ENCODE peak calls at places on chromosome X, in seven cellular contexts. One of them, this sample, is unnamed.

GRCh38 chrX:64229145-64229544 is 1.3 kb downstream of the ASB12 start:
- DNase-seq in IMR-90: no peak
- DNase-seq in H1: no peak
- DNase-seq in H9: no peak
- DNase-seq in neuronal stem cell: no peak
- DNase-seq in trophoblast cell: no peak
- DNase-seq in mesendoderm: peak; percentile 22
- DNase-seq in this sample: no peak

GRCh38 chrX:47637546-47638195 is 7.9 kb upstream of the CFP start:
- DNase-seq in IMR-90: no peak
- DNase-seq in H1: no peak
- DNase-seq in H9: peak; percentile 91
- DNase-seq in neuronal stem cell: no peak
- DNase-seq in trophoblast cell: no peak
- DNase-seq in mesendoderm: peak; percentile 78
- DNase-seq in this sample: no peak

GRCh38 chrX:23854945-23855344 is 52.8 kb downstream of the APOO start:
- DNase-seq in IMR-90: no peak
- DNase-seq in H1: no peak
- DNase-seq in H9: no peak
- DNase-seq in neuronal stem cell: no peak
- DNase-seq in trophoblast cell: peak; percentile 53
- DNase-seq in mesendoderm: no peak
- DNase-seq in this sample: peak; percentile 13

GRCh38 chrX:31545726-31546125 is 473.9 kb upstream of the FTHL17 start:
- DNase-seq in IMR-90: no peak
- DNase-seq in H1: no peak
- DNase-seq in H9: no peak
- DNase-seq in neuronal stem cell: no peak
- DNase-seq in trophoblast cell: no peak
- DNase-seq in mesendoderm: no peak
- DNase-seq in this sample: peak; percentile 32

GRCh38 chrX:40041915-40042314 is 55.8 kb downstream of the BCOR start:
- DNase-seq in IMR-90: no peak
- DNase-seq in H1: no peak
- DNase-seq in H9: no peak
- DNase-seq in neuronal stem cell: no peak
- DNase-seq in trophoblast cell: no peak
- DNase-seq in mesendoderm: no peak
- DNase-seq in this sample: no peak

GRCh38 chrX:46208225-46208854 is 336.9 kb downstream of the ZNF674 start:
- DNase-seq in IMR-90: no peak
- DNase-seq in H1: no peak
- DNase-seq in H9: no peak
- DNase-seq in neuronal stem cell: no peak
- DNase-seq in trophoblast cell: no peak
- DNase-seq in mesendoderm: no peak
- DNase-seq in this sample: no peak

GRCh38 chrX:141662781-141663180 is 35.8 kb downstream of the SPANXD start:
- DNase-seq in IMR-90: no peak
- DNase-seq in H1: no peak
- DNase-seq in H9: no peak
- DNase-seq in neuronal stem cell: no peak
- DNase-seq in trophoblast cell: no peak
- DNase-seq in mesendoderm: no peak
- DNase-seq in this sample: no peak

GRCh38 chrX:122220644-122221373 is 963.3 kb upstream of the GRIA3 start:
- DNase-seq in IMR-90: no peak
- DNase-seq in H1: no peak
- DNase-seq in H9: peak; percentile 95
- DNase-seq in neuronal stem cell: peak; percentile 17
- DNase-seq in trophoblast cell: no peak
- DNase-seq in mesendoderm: peak; percentile 73
- DNase-seq in this sample: no peak

GRCh38 chrX:129318375-129318774 is 204.9 kb downstream of the SMARCA1 start:
- DNase-seq in IMR-90: peak; percentile 35
- DNase-seq in H1: no peak
- DNase-seq in H9: no peak
- DNase-seq in neuronal stem cell: no peak
- DNase-seq in trophoblast cell: peak; percentile 7
- DNase-seq in mesendoderm: peak; percentile 15
- DNase-seq in this sample: peak; percentile 27

GRCh38 chrX:55041514-55041913 is 10.7 kb upstream of the ALAS2 start:
- DNase-seq in IMR-90: no peak
- DNase-seq in H1: no peak
- DNase-seq in H9: no peak
- DNase-seq in neuronal stem cell: no peak
- DNase-seq in trophoblast cell: no peak
- DNase-seq in mesendoderm: no peak
- DNase-seq in this sample: no peak

GRCh38 chrX:22634081-22634480 is 361.4 kb downstream of the CBLL2 start:
- DNase-seq in IMR-90: peak; percentile 79
- DNase-seq in H1: no peak
- DNase-seq in H9: no peak
- DNase-seq in neuronal stem cell: no peak
- DNase-seq in trophoblast cell: no peak
- DNase-seq in mesendoderm: no peak
- DNase-seq in this sample: peak; percentile 12

GRCh38 chrX:124217289-124218251 is 114.9 kb upstream of the TEX13D start:
- DNase-seq in IMR-90: no peak
- DNase-seq in H1: no peak
- DNase-seq in H9: peak; percentile 52
- DNase-seq in neuronal stem cell: peak; percentile 53
- DNase-seq in trophoblast cell: no peak
- DNase-seq in mesendoderm: peak; percentile 91
- DNase-seq in this sample: peak; percentile 30

GRCh38 chrX:131746491-131746968 is 202.7 kb downstream of the OR13H1 start:
- DNase-seq in IMR-90: peak; percentile 86
- DNase-seq in H1: no peak
- DNase-seq in H9: peak; percentile 50
- DNase-seq in neuronal stem cell: no peak
- DNase-seq in trophoblast cell: peak; percentile 42
- DNase-seq in mesendoderm: no peak
- DNase-seq in this sample: no peak

GRCh38 chrX:119655125-119655524 is 37.8 kb downstream of the SEPTIN6 start:
- DNase-seq in IMR-90: peak; percentile 88
- DNase-seq in H1: no peak
- DNase-seq in H9: no peak
- DNase-seq in neuronal stem cell: no peak
- DNase-seq in trophoblast cell: peak; percentile 1
- DNase-seq in mesendoderm: peak; percentile 20
- DNase-seq in this sample: peak; percentile 96

GRCh38 chrX:10197597-10198210 is 40.9 kb downstream of the CLCN4 start:
- DNase-seq in IMR-90: no peak
- DNase-seq in H1: no peak
- DNase-seq in H9: no peak
- DNase-seq in neuronal stem cell: no peak
- DNase-seq in trophoblast cell: peak; percentile 71
- DNase-seq in mesendoderm: no peak
- DNase-seq in this sample: peak; percentile 61

GRCh38 chrX:4622768-4623167 is 909.3 kb upstream of the PRKX start:
- DNase-seq in IMR-90: no peak
- DNase-seq in H1: no peak
- DNase-seq in H9: no peak
- DNase-seq in neuronal stem cell: no peak
- DNase-seq in trophoblast cell: no peak
- DNase-seq in mesendoderm: no peak
- DNase-seq in this sample: no peak

GRCh38 chrX:36908801-36909403 is 99.3 kb upstream of the FAM47C start:
- DNase-seq in IMR-90: peak; percentile 29
- DNase-seq in H1: no peak
- DNase-seq in H9: no peak
- DNase-seq in neuronal stem cell: no peak
- DNase-seq in trophoblast cell: no peak
- DNase-seq in mesendoderm: peak; percentile 18
- DNase-seq in this sample: peak; percentile 26

GRCh38 chrX:6228720-6229119 is at the start of gene NLGN4X:
- DNase-seq in IMR-90: no peak
- DNase-seq in H1: no peak
- DNase-seq in H9: peak; percentile 70
- DNase-seq in neuronal stem cell: peak; percentile 11
- DNase-seq in trophoblast cell: no peak
- DNase-seq in mesendoderm: peak; percentile 87
- DNase-seq in this sample: no peak

GRCh38 chrX:19870710-19871490 is 16.5 kb downstream of the SH3KBP1 start:
- DNase-seq in IMR-90: no peak
- DNase-seq in H1: no peak
- DNase-seq in H9: no peak
- DNase-seq in neuronal stem cell: no peak
- DNase-seq in trophoblast cell: no peak
- DNase-seq in mesendoderm: no peak
- DNase-seq in this sample: no peak

GRCh38 chrX:19867411-19867732 is 20.0 kb downstream of the SH3KBP1 start:
- DNase-seq in IMR-90: peak; percentile 79
- DNase-seq in H1: no peak
- DNase-seq in H9: no peak
- DNase-seq in neuronal stem cell: no peak
- DNase-seq in trophoblast cell: no peak
- DNase-seq in mesendoderm: no peak
- DNase-seq in this sample: peak; percentile 80

GRCh38 chrX:19867938-19868337 is 19.5 kb downstream of the SH3KBP1 start:
- DNase-seq in IMR-90: no peak
- DNase-seq in H1: no peak
- DNase-seq in H9: no peak
- DNase-seq in neuronal stem cell: no peak
- DNase-seq in trophoblast cell: no peak
- DNase-seq in mesendoderm: no peak
- DNase-seq in this sample: no peak

GRCh38 chrX:19869195-19869594 is 18.2 kb downstream of the SH3KBP1 start:
- DNase-seq in IMR-90: no peak
- DNase-seq in H1: no peak
- DNase-seq in H9: no peak
- DNase-seq in neuronal stem cell: no peak
- DNase-seq in trophoblast cell: no peak
- DNase-seq in mesendoderm: no peak
- DNase-seq in this sample: no peak

DNA sequence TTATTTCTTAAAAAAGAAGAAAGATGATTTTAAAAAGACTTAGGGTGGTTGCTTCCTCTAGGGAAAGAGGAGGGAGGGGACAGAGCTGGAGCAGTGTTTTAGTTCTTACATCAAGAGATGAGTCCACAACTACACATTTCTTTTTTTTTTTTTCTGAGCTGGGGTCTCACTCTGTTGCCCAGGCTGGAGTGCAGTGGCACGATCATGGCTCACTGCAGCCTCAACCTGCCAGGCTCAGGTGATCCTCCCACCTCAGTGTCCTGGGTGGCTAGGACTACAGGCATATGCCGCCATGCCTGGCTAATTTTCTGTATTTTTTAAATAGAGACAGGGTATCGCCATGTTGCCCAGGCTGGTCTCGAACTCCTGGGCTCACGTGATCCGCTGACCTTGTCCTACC is 17.2 kb downstream of the SH3KBP1 start:
- DNase-seq in IMR-90: no peak
- DNase-seq in H1: no peak
- DNase-seq in H9: no peak
- DNase-seq in neuronal stem cell: no peak
- DNase-seq in trophoblast cell: no peak
- DNase-seq in mesendoderm: no peak
- DNase-seq in this sample: no peak
- H2BK5ac ChIP-seq in IMR-90: no peak overlapping the region
- H2BK5ac ChIP-seq in H1: no peak overlapping the region
- H2BK5ac ChIP-seq in H9: no peak overlapping the region
- H2BK5ac ChIP-seq in neuronal stem cell: no peak overlapping the region
- H2BK5ac ChIP-seq in trophoblast cell: no peak overlapping the region
- H2BK5ac ChIP-seq in mesendoderm: no peak overlapping the region
- H2BK5ac ChIP-seq in this sample: no peak overlapping the region

GRCh38 chrX:125492439-125492838 is 172.8 kb downstream of the TEX13C start:
- DNase-seq in IMR-90: no peak
- DNase-seq in H1: no peak
- DNase-seq in H9: no peak
- DNase-seq in neuronal stem cell: no peak
- DNase-seq in trophoblast cell: no peak
- DNase-seq in mesendoderm: peak; percentile 58
- DNase-seq in this sample: no peak
- H2BK5ac ChIP-seq in IMR-90: no peak overlapping the region
- H2BK5ac ChIP-seq in H1: no peak overlapping the region
- H2BK5ac ChIP-seq in H9: no peak overlapping the region
- H2BK5ac ChIP-seq in neuronal stem cell: no peak overlapping the region
- H2BK5ac ChIP-seq in trophoblast cell: no peak overlapping the region
- H2BK5ac ChIP-seq in mesendoderm: no peak overlapping the region
- H2BK5ac ChIP-seq in this sample: no peak overlapping the region

GRCh38 chrX:139025822-139026221 is 314.3 kb upstream of the FGF13 start:
- DNase-seq in IMR-90: no peak
- DNase-seq in H1: no peak
- DNase-seq in H9: no peak
- DNase-seq in neuronal stem cell: no peak
- DNase-seq in trophoblast cell: no peak
- DNase-seq in mesendoderm: no peak
- DNase-seq in this sample: no peak

GRCh38 chrX:139023531-139023930 is 312.0 kb upstream of the FGF13 start:
- DNase-seq in IMR-90: no peak
- DNase-seq in H1: no peak
- DNase-seq in H9: no peak
- DNase-seq in neuronal stem cell: no peak
- DNase-seq in trophoblast cell: no peak
- DNase-seq in mesendoderm: no peak
- DNase-seq in this sample: no peak

GRCh38 chrX:139020793-139021192 is 309.3 kb upstream of the FGF13 start:
- DNase-seq in IMR-90: no peak
- DNase-seq in H1: no peak
- DNase-seq in H9: no peak
- DNase-seq in neuronal stem cell: no peak
- DNase-seq in trophoblast cell: no peak
- DNase-seq in mesendoderm: no peak
- DNase-seq in this sample: no peak

GRCh38 chrX:139026406-139027200 is 315.1 kb upstream of the FGF13 start:
- DNase-seq in IMR-90: no peak
- DNase-seq in H1: no peak
- DNase-seq in H9: no peak
- DNase-seq in neuronal stem cell: no peak
- DNase-seq in trophoblast cell: no peak
- DNase-seq in mesendoderm: no peak
- DNase-seq in this sample: no peak
- H2BK5ac ChIP-seq in IMR-90: no peak overlapping the region
- H2BK5ac ChIP-seq in H1: no peak overlapping the region
- H2BK5ac ChIP-seq in H9: no peak overlapping the region
- H2BK5ac ChIP-seq in neuronal stem cell: no peak overlapping the region
- H2BK5ac ChIP-seq in trophoblast cell: no peak overlapping the region
- H2BK5ac ChIP-seq in mesendoderm: no peak overlapping the region
- H2BK5ac ChIP-seq in this sample: no peak overlapping the region

DNA sequence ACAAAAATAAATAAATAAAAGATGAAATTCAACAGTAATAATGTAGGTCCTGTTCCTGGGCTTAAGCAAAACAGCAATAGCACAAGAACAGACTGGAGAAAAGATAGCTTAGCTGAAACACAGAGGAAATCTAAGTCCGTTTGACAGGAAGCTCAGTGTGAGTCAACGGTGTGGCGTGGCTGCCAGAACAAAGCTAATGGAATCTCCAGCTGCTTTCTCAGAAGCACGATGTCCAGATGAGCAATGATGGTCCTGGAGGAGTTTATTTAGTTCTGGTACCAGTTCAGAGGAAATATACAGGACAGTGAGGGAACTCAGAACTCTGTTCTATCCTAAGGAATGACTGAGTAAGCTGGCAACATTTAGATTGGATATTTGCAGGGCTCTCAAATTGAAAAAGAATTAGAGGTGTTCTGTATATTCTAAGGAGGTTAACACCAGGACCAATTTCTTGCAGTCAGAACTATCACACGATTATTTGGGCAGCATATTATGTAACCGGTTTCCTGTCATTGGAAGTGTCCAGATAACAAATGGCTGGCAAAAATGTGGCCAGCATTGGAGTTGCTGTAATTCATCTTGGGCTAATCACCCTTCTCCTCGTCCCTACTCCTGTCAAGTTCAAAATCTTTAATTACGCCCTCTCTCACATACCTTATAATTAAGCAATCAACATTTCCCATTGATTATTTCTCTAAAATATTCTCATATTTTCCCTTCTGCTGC is 12.7 kb downstream of the GAB3 start:
- DNase-seq in IMR-90: peak; percentile 92
- DNase-seq in H1: no peak
- DNase-seq in H9: no peak
- DNase-seq in neuronal stem cell: no peak
- DNase-seq in trophoblast cell: peak; percentile 52
- DNase-seq in mesendoderm: no peak
- DNase-seq in this sample: peak; percentile 88
- H2BK5ac ChIP-seq in IMR-90: peak overlapping the region; percentile 75
- H2BK5ac ChIP-seq in H1: no peak overlapping the region
- H2BK5ac ChIP-seq in H9: no peak overlapping the region
- H2BK5ac ChIP-seq in neuronal stem cell: no peak overlapping the region
- H2BK5ac ChIP-seq in trophoblast cell: no peak overlapping the region
- H2BK5ac ChIP-seq in mesendoderm: no peak overlapping the region
- H2BK5ac ChIP-seq in this sample: no peak overlapping the region

This sample was measured in mesenchymal stem cell.